ENCODE peak calls at places on chromosomes 13 and 19, in five cellular contexts. G is heart left ventricle, S is astrocyte, C is GM23338, O is pancreas. W is an unnamed sample.

GRCh38 chr19:45667620-45668341 is at the start of gene GIPR:
- DNase-seq in O (peak), G (peak), S (peak), C (peak), W (peak)

GRCh38 chr13:99694251-99694650 is 193.0 kb downstream of the TM9SF2 start:
- DNase-seq in C (no peak), O (no peak), S (no peak), G (no peak), W (no peak)

GRCh38 chr13:92224052-92224821 is 825.8 kb downstream of the GPC5 start:
- DNase-seq in G (peak), C (no peak), O (no peak), S (peak), W (no peak)

GRCh38 chr13:32041429-32041828 is 9.9 kb downstream of the FRY start:
- DNase-seq in S (no peak), O (no peak), C (no peak), G (no peak), W (no peak)

GRCh38 chr19:45613926-45614725 is 12.1 kb upstream of the GPR4 start:
- DNase-seq in G (no peak), O (no peak), C (no peak), S (peak), W (peak)

GRCh38 chr13:71877280-71877653 is 10.3 kb upstream of the DACH1 start:
- DNase-seq in O (no peak), C (peak), S (no peak), G (no peak), W (no peak)

GRCh38 chr13:77353980-77354379 is 27.1 kb upstream of the MYCBP2 start:
- DNase-seq in O (no peak), G (no peak), C (no peak), S (no peak), W (no peak)

GRCh38 chr19:7565332-7565731 is 29.8 kb downstream of the PNPLA6 start:
- DNase-seq in O (no peak), S (no peak), G (no peak), C (no peak), W (no peak)

GRCh38 chr13:90447735-90448103 is 899.8 kb upstream of the MIR17HG start:
- DNase-seq in G (no peak), S (peak), C (peak), O (no peak), W (peak)

GRCh38 chr19:13155472-13156284 is 5.5 kb downstream of the IER2 start:
- DNase-seq in S (peak), C (peak), G (peak), O (peak), W (no peak)

GRCh38 chr13:46015374-46015773 is 37.2 kb downstream of the ZC3H13 start:
- DNase-seq in G (no peak), O (no peak), S (no peak), C (no peak), W (no peak)

GRCh38 chr13:22569830-22570229 is 610.9 kb upstream of the SGCG start:
- DNase-seq in S (no peak), C (no peak), O (no peak), G (no peak), W (no peak)

GRCh38 chr13:79659161-79659560 is 178.2 kb downstream of the NDFIP2 start:
- DNase-seq in G (peak), C (peak), O (no peak), S (peak), W (peak)

GRCh38 chr13:99087954-99088491 is 110.2 kb upstream of the DOCK9 start:
- DNase-seq in C (peak), O (no peak), G (no peak), S (no peak), W (no peak)

GRCh38 chr13:43146400-43146799 is 123.0 kb downstream of the DNAJC15 start:
- DNase-seq in S (no peak), O (no peak), G (no peak), C (no peak), W (no peak)

GRCh38 chr19:3671680-3672574 is 28.3 kb downstream of the PIP5K1C start:
- DNase-seq in G (peak), C (no peak), O (no peak), S (peak), W (no peak)

GRCh38 chr19:5447700-5448311 is 7.4 kb upstream of the ZNRF4 start:
- DNase-seq in G (no peak), C (no peak), S (peak), O (no peak), W (peak)

GRCh38 chr13:95367309-95367843 is 66.1 kb upstream of the ABCC4 start:
- DNase-seq in O (no peak), G (no peak), S (no peak), C (no peak), W (no peak)

GRCh38 chr13:25752957-25753540 is 298.8 kb downstream of the SHISA2 start:
- DNase-seq in G (peak), S (peak), O (no peak), C (no peak), W (peak)

GRCh38 chr13:113229791-113230190 is 20.4 kb downstream of the CUL4A start:
- DNase-seq in G (no peak), S (no peak), O (no peak), C (no peak), W (no peak)

GRCh38 chr19:2041436-2041685 is 9.7 kb downstream of the MKNK2 start:
- DNase-seq in S (no peak), C (no peak), G (no peak), O (peak), W (no peak)

GRCh38 chr19:55240713-55241020 is 12.1 kb upstream of the TMEM86B start:
- DNase-seq in G (no peak), O (no peak), C (no peak), S (no peak), W (no peak)

GRCh38 chr19:54660306-54660705 is 2.5 kb upstream of the LILRB4 start:
- DNase-seq in O (no peak), C (no peak), G (no peak), S (no peak), W (no peak)

GRCh38 chr13:105338773-105339172 is 1196.7 kb downstream of the EFNB2 start:
- DNase-seq in C (no peak), O (no peak), G (no peak), S (no peak), W (no peak)

GRCh38 chr19:36604656-36605100 is 435 bp upstream of the ZNF382 start:
- DNase-seq in C (peak), G (peak), S (peak), O (peak), W (peak)

GRCh38 chr19:2516727-2517126 is 40.8 kb downstream of the GADD45B start:
- DNase-seq in O (no peak), G (no peak), C (no peak), S (no peak), W (no peak)

GRCh38 chr13:76035711-76036110 is 399.6 kb downstream of the LMO7 start:
- DNase-seq in C (no peak), G (no peak), O (no peak), S (no peak), W (no peak)

GRCh38 chr13:89567025-89567424 is 1780.5 kb upstream of the MIR17HG start:
- DNase-seq in C (no peak), O (no peak), G (no peak), S (no peak), W (no peak)

GRCh38 chr13:86051134-86052103 is 252.2 kb upstream of the SLITRK6 start:
- DNase-seq in C (peak), G (no peak), S (no peak), O (no peak), W (peak)

GRCh38 chr13:94303644-94304174 is 175.8 kb downstream of the DCT start:
- DNase-seq in G (no peak), O (no peak), S (no peak), C (peak), W (no peak)

GRCh38 chr13:21541980-21542379 is 62.0 kb downstream of the MICU2 start:
- DNase-seq in O (no peak), G (no peak), C (no peak), S (no peak), W (no peak)

DNA sequence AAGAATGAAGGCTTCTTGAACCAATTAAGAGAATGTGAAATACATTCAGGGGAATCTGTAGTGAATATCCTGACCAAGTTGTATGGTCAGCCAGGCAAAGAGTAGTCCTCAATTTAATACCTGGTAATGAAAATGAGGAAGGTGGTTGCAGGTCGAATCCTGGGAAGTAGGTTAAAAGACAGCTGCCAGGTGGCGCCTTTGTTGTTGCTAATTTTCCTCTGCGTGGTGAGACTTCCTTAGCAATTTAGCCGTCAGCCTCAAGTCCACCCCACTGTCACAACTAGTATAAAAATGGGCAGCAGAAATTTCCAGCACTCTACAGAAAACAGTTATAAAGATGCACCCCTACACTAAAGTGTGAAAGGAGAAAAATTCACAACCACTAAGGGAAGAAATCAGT is 235.7 kb downstream of the NHLRC3 start:
- DNase-seq in G (no peak), O (no peak), S (no peak), C (peak), W (peak)
- TF ChIP-seq CTCF in G (peak), O (no peak), S (no peak), C (peak), W (peak)

DNA sequence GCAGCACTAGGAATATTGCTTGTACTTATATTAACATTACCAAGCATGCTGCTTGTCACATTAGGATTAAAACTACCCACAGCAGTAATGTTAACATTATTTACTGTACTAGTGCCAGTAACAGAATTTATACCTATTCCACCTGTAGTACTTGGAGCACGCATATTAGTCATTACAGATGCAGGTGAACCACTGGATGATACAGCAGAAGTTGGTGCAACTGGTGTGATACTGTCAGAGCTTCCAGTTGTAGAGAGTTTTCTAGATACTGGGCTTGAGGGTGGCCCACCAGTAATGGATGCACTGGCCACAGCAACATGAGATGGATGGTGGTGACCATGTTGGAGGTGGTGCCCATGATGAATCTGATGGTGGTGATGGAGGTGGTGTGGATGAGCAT is 1.1 kb downstream of the TSC22D1 start:
- DNase-seq in S (no peak), C (no peak), G (no peak), O (no peak), W (peak)
- H3K4me3 ChIP-seq in S (peak), C (peak), G (peak), O (peak), W (peak)

DNA sequence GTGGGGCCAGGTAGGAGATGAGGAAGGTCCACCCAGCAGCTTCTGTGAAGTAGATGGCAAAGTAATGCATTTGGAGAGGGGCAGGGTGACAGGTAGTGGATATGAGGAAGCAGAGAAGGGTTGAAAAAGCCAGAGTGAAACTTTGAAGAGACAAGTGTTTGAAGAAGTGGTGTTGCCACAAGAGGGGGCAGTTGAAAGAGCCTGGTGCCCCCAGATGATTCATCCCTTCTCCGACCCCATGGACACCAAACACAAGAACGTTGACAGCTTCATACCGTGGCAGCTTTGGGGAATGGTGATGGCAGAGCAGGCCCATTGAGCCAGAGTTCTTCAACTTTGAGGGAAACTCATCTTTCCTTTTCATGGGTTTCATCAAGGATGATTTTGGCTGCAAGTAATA is 19.9 kb downstream of the IFNL3 start:
- DNase-seq in O (no peak), G (no peak), S (no peak), C (peak), W (no peak)
- TF ChIP-seq CTCF in O (no peak), G (no peak), S (no peak), C (peak), W (no peak)

GRCh38 chr13:27730191-27730590 is 62.1 kb upstream of the GSX1 start:
- DNase-seq in S (no peak), C (no peak), O (no peak), G (no peak), W (no peak)
- H3K4me3 ChIP-seq in S (no peak), C (no peak), O (no peak), G (no peak), W (no peak)